ENCODE peak calls at places on chromosomes 2 and 18, in seven cellular contexts. J, F, E, R, O, G and T are unnamed samples.

GRCh38 chr2:151973013-151973900 is 125.6 kb downstream of the CACNB4 start:
- DNase-seq in J (no peak), F (no peak), E (no peak), R (no peak), O (no peak), G (no peak), T (no peak)

GRCh38 chr18:811192-812122 is 585 bp downstream of the YES1 start:
- DNase-seq in J (peak; percentile 70), F (peak; percentile 4), E (peak; percentile 78), R (no peak), O (peak; percentile 65), G (peak; percentile 54), T (no peak)

GRCh38 chr2:227010433-227010832 is 153.6 kb downstream of the COL4A4 start:
- DNase-seq in J (peak; percentile 29), F (no peak), E (no peak), R (peak; percentile 61), O (peak; percentile 41), G (no peak), T (peak; percentile 21)

GRCh38 chr18:26902296-26902695 is 36.8 kb upstream of the AQP4 start:
- DNase-seq in J (no peak), F (no peak), E (no peak), R (no peak), O (no peak), G (no peak), T (no peak)

GRCh38 chr18:13437034-13437433 is 218.5 kb downstream of the LDLRAD4 start:
- DNase-seq in J (no peak), F (no peak), E (no peak), R (peak; percentile 36), O (no peak), G (peak; percentile 51), T (no peak)

GRCh38 chr2:71212336-71212735 is 14.6 kb downstream of the PAIP2B start:
- DNase-seq in J (no peak), F (no peak), E (no peak), R (no peak), O (peak; percentile 29), G (no peak), T (no peak)

GRCh38 chr2:47799210-47799609 is 16.3 kb downstream of the MSH6 start:
- DNase-seq in J (no peak), F (no peak), E (no peak), R (no peak), O (no peak), G (no peak), T (no peak)

GRCh38 chr2:160367887-160368286 is 125.7 kb downstream of the RBMS1 start:
- DNase-seq in J (peak; percentile 92), F (no peak), E (no peak), R (peak; percentile 99), O (peak; percentile 77), G (peak; percentile 43), T (peak; percentile 94)

GRCh38 chr2:134774786-134775641 is 56.2 kb upstream of the TMEM163 start:
- DNase-seq in J (peak; percentile 30), F (no peak), E (no peak), R (no peak), O (peak; percentile 87), G (no peak), T (no peak)

GRCh38 chr18:48855422-48856377 is 95.1 kb downstream of the SMAD7 start:
- DNase-seq in J (no peak), F (no peak), E (peak; percentile 87), R (no peak), O (no peak), G (no peak), T (no peak)

GRCh38 chr2:5368263-5368662 is 323.9 kb upstream of the SOX11 start:
- DNase-seq in J (no peak), F (no peak), E (no peak), R (no peak), O (no peak), G (no peak), T (no peak)

GRCh38 chr2:10493636-10494281 is 45.6 kb upstream of the ODC1 start:
- DNase-seq in J (peak; percentile 84), F (peak; percentile 93), E (no peak), R (peak; percentile 87), O (peak; percentile 99), G (no peak), T (peak; percentile 74)

GRCh38 chr2:55519908-55520885 is 679 bp downstream of the CFAP36 start:
- DNase-seq in J (peak; percentile 69), F (peak; percentile 25), E (no peak), R (no peak), O (peak; percentile 46), G (peak; percentile 35), T (no peak)

GRCh38 chr18:74505776-74506175 is 9.6 kb downstream of the CNDP2 start:
- DNase-seq in J (no peak), F (no peak), E (peak; percentile 46), R (no peak), O (no peak), G (no peak), T (no peak)

GRCh38 chr18:23213200-23213599 is 77.9 kb downstream of the CABLES1 start:
- DNase-seq in J (no peak), F (no peak), E (no peak), R (no peak), O (no peak), G (no peak), T (no peak)

GRCh38 chr2:241011296-241011600 is 12.8 kb downstream of the SNED1 start:
- DNase-seq in J (no peak), F (no peak), E (peak; percentile 35), R (no peak), O (no peak), G (peak; percentile 16), T (no peak)

GRCh38 chr18:12393998-12394397 is 13.7 kb upstream of the PRELID3A start:
- DNase-seq in J (peak; percentile 26), F (no peak), E (no peak), R (no peak), O (no peak), G (no peak), T (no peak)

GRCh38 chr2:138223321-138223720 is 259.0 kb downstream of the HNMT start:
- DNase-seq in J (no peak), F (no peak), E (no peak), R (peak; percentile 22), O (peak; percentile 71), G (no peak), T (no peak)

GRCh38 chr2:122851972-122852531 is 1096.6 kb downstream of the TSN start:
- DNase-seq in J (no peak), F (no peak), E (no peak), R (no peak), O (no peak), G (no peak), T (no peak)

GRCh38 chr2:64017811-64018714 is 1.2 kb downstream of the VPS54 start:
- DNase-seq in J (peak; percentile 65), F (no peak), E (peak; percentile 53), R (peak; percentile 29), O (peak; percentile 60), G (no peak), T (no peak)

GRCh38 chr2:99860720-99861375 is 281.5 kb downstream of the AFF3 start:
- DNase-seq in J (no peak), F (no peak), E (no peak), R (peak; percentile 57), O (no peak), G (no peak), T (no peak)

GRCh38 chr2:236717719-236718118 is 148.1 kb downstream of the ACKR3 start:
- DNase-seq in J (no peak), F (no peak), E (no peak), R (peak; percentile 52), O (no peak), G (no peak), T (no peak)

GRCh38 chr2:65156041-65156440 is 26.1 kb upstream of the RAB1A start:
- DNase-seq in J (no peak), F (no peak), E (no peak), R (no peak), O (no peak), G (no peak), T (no peak)

GRCh38 chr2:48118895-48119294 is 212.6 kb upstream of the FBXO11 start:
- DNase-seq in J (no peak), F (no peak), E (no peak), R (no peak), O (no peak), G (no peak), T (no peak)

GRCh38 chr2:85760371-85760770 is 6.6 kb downstream of the ATOH8 start:
- DNase-seq in J (peak; percentile 80), F (no peak), E (no peak), R (peak; percentile 60), O (no peak), G (no peak), T (no peak)

DNA sequence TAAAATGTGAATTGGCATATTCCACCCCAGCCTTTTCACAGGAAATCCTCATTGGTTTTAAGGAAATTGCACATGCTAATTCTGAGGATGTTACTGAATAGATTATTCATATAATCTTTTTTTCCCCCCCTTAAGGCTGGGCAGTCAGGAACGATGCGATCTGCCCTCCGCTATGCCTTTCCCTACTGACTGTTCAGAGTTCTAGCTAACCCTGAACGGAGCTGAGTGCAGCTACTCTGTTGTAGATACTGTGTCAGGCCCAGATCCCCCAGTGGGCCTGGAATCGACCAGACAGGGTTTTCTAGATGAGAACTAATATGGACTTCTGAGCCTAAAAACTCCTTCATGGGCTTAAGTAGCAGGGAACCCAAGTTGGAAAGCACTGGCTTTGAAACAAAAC is 192.2 kb downstream of the TCF4 start:
- DNase-seq in J (no peak), F (no peak), E (no peak), R (no peak), O (no peak), G (no peak), T (no peak)
- H3K27ac ChIP-seq in J (no peak overlapping the region), F (no peak overlapping the region), E (peak overlapping the region; percentile 82), R (no peak overlapping the region), O (no peak overlapping the region), G (no peak overlapping the region), T (no peak overlapping the region)

GRCh38 chr2:198316852-198317395 is 512.5 kb downstream of the PLCL1 start:
- DNase-seq in J (no peak), F (no peak), E (no peak), R (no peak), O (no peak), G (no peak), T (no peak)
- H3K4me3 ChIP-seq in J (no peak overlapping the region), F (no peak overlapping the region), E (no peak overlapping the region), R (no peak overlapping the region), O (no peak overlapping the region), G (no peak overlapping the region), T (no peak overlapping the region)

GRCh38 chr2:188456114-188456909 is 164.6 kb downstream of the GULP1 start:
- DNase-seq in J (no peak), F (no peak), E (no peak), R (no peak), O (no peak), G (no peak), T (no peak)
- H3K9me3 ChIP-seq in J (no peaks in the 10 kb centered on the region), F (no peaks in the 10 kb centered on the region), E (no peaks in the 10 kb centered on the region), R (no peaks in the 10 kb centered on the region), O (no peaks in the 10 kb centered on the region), G (no peaks in the 10 kb centered on the region), T (peaks cover 6% of the 10 kb centered on the region)

DNA sequence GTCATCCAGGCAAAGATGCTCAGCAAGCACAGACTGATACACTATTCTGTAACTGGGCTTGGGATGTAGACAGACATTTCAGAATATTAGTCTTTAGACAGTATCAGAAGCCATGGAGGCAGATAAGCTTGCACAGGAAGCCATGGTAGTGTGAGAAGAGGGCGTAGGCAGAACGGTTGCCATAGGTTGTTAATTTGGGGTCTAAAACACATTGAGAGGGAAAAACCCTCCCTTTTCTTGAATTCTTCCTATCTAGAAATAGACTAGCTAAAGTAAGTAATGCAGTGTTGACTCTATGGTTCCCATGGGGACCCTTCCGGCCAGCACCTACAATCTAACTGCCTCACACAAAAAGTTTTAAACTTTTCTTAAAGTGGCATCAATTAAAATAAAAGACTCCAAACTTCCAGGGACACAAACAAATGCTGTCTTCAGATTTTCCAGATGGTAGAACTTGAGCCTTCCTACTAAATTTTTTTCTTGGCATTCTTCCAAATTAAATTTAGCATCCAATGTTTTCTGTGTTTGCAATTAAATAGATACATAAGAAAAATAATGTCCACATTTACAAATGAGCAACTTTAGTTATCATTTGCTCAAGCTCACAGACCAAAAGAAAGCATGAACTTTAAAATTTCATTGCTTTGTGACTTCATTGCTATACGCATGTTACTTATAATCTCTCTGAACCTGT is 1.9 kb downstream of the PRKRA start:
- DNase-seq in J (no peak), F (no peak), E (no peak), R (no peak), O (no peak), G (no peak), T (no peak)
- H3K27ac ChIP-seq in J (no peak overlapping the region), F (no peak overlapping the region), E (no peak overlapping the region), R (no peak overlapping the region), O (peak overlapping the region; percentile 79), G (no peak overlapping the region), T (no peak overlapping the region)